ENCODE peak calls at places on chromosome 17, in seven cellular contexts. One of them, this sample, is unnamed. For H3K9me3, the result is how much of the 10 kb centered on the place peaks cover.

GRCh38 chr17:350706-351435 is 1.7 kb downstream of the RPH3AL start:
- DNase-seq in lung: peak
- DNase-seq in body of pancreas: peak
- DNase-seq in gastrocnemius medialis: peak
- DNase-seq in colonic mucosa: peak
- DNase-seq in fibroblast of lung: peak
- DNase-seq in tibial artery: peak
- DNase-seq in this sample: peak

GRCh38 chr17:1562178-1562643 is 381 bp downstream of the PITPNA start:
- DNase-seq in gastrocnemius medialis: no peak
- DNase-seq in fibroblast of lung: no peak
- DNase-seq in body of pancreas: no peak
- DNase-seq in tibial artery: no peak
- DNase-seq in lung: peak
- DNase-seq in colonic mucosa: peak
- DNase-seq in this sample: no peak

GRCh38 chr17:4066210-4066609 is 76.6 kb downstream of the ZZEF1 start:
- DNase-seq in colonic mucosa: no peak
- DNase-seq in body of pancreas: no peak
- DNase-seq in gastrocnemius medialis: no peak
- DNase-seq in tibial artery: no peak
- DNase-seq in lung: no peak
- DNase-seq in fibroblast of lung: no peak
- DNase-seq in this sample: no peak

GRCh38 chr17:62704381-62704971 is 77.0 kb downstream of the MRC2 start:
- DNase-seq in lung: peak
- DNase-seq in tibial artery: peak
- DNase-seq in body of pancreas: peak
- DNase-seq in fibroblast of lung: peak
- DNase-seq in gastrocnemius medialis: no peak
- DNase-seq in colonic mucosa: peak
- DNase-seq in this sample: no peak

GRCh38 chr17:39485555-39485954 is 24.3 kb downstream of the CDK12 start:
- DNase-seq in body of pancreas: no peak
- DNase-seq in lung: no peak
- DNase-seq in colonic mucosa: no peak
- DNase-seq in fibroblast of lung: peak
- DNase-seq in gastrocnemius medialis: peak
- DNase-seq in tibial artery: peak
- DNase-seq in this sample: no peak

GRCh38 chr17:40178660-40179059 is 1.4 kb downstream of the RAPGEFL1 start:
- DNase-seq in lung: no peak
- DNase-seq in fibroblast of lung: no peak
- DNase-seq in colonic mucosa: no peak
- DNase-seq in body of pancreas: no peak
- DNase-seq in gastrocnemius medialis: no peak
- DNase-seq in tibial artery: no peak
- DNase-seq in this sample: no peak

GRCh38 chr17:30929081-30929633 is 7.4 kb downstream of the ADAP2 start:
- DNase-seq in colonic mucosa: no peak
- DNase-seq in fibroblast of lung: no peak
- DNase-seq in lung: no peak
- DNase-seq in body of pancreas: no peak
- DNase-seq in tibial artery: no peak
- DNase-seq in gastrocnemius medialis: no peak
- DNase-seq in this sample: no peak

GRCh38 chr17:38869647-38870258 is at the start of gene LASP1:
- DNase-seq in body of pancreas: peak
- DNase-seq in lung: peak
- DNase-seq in fibroblast of lung: peak
- DNase-seq in tibial artery: peak
- DNase-seq in gastrocnemius medialis: peak
- DNase-seq in colonic mucosa: peak
- DNase-seq in this sample: peak

GRCh38 chr17:19664136-19664820 is 15.7 kb downstream of the ALDH3A2 start:
- DNase-seq in tibial artery: no peak
- DNase-seq in fibroblast of lung: no peak
- DNase-seq in colonic mucosa: no peak
- DNase-seq in gastrocnemius medialis: no peak
- DNase-seq in body of pancreas: no peak
- DNase-seq in lung: peak
- DNase-seq in this sample: no peak

GRCh38 chr17:79049821-79050220 is 24.8 kb upstream of the ENGASE start:
- DNase-seq in lung: no peak
- DNase-seq in gastrocnemius medialis: no peak
- DNase-seq in body of pancreas: no peak
- DNase-seq in colonic mucosa: no peak
- DNase-seq in fibroblast of lung: no peak
- DNase-seq in tibial artery: no peak
- DNase-seq in this sample: no peak

GRCh38 chr17:28495626-28496025 is 10.5 kb upstream of the FOXN1 start:
- DNase-seq in fibroblast of lung: no peak
- DNase-seq in tibial artery: no peak
- DNase-seq in colonic mucosa: no peak
- DNase-seq in gastrocnemius medialis: no peak
- DNase-seq in body of pancreas: no peak
- DNase-seq in lung: no peak
- DNase-seq in this sample: no peak

GRCh38 chr17:79809530-79810137 is 12.8 kb upstream of the CBX8 start:
- DNase-seq in colonic mucosa: peak
- DNase-seq in body of pancreas: peak
- DNase-seq in gastrocnemius medialis: no peak
- DNase-seq in lung: no peak
- DNase-seq in fibroblast of lung: no peak
- DNase-seq in tibial artery: no peak
- DNase-seq in this sample: no peak

GRCh38 chr17:7019839-7020519 is 2.9 kb upstream of the BCL6B start:
- DNase-seq in fibroblast of lung: peak
- DNase-seq in gastrocnemius medialis: no peak
- DNase-seq in body of pancreas: peak
- DNase-seq in tibial artery: peak
- DNase-seq in lung: no peak
- DNase-seq in colonic mucosa: peak
- DNase-seq in this sample: peak

DNA sequence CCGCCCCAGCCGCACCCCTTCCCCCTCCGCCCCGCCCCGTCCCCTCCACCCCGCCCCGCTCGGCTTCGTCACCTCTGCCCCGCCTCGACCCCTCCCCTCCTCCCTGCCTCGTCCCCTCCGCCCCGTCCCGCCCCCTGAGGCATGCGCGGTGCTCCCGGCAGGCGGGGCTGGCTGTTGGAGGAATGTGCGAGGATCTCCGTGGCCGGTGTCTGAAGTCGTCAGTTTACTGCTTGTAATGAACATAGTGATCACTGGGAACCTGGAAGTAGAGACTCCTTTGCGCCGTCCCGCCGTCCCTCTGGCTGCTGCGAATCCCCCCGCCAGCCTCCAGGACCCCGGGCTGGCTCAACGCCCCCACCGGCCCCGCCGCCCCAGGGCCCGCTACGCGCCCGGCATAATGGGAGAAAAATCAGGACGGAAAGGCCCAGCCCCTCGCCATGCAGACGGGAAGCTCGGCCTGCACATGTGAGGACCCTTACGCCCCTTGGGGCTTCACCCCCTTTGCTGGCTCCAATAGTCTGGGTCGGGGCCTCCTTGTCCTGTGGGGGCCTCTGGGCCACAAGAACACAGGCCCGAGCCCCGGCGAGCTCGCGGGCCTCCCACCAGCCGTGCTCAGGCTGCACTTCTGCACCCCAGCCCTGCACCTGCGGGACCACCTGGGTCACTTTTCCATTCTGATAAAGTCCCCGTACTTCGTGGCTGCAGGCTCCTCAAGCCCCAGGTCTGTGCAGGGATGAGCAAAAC is 743.1 kb downstream of the KCNJ18 start:
- DNase-seq in gastrocnemius medialis: no peak
- DNase-seq in lung: no peak
- DNase-seq in body of pancreas: no peak
- DNase-seq in tibial artery: no peak
- DNase-seq in fibroblast of lung: no peak
- DNase-seq in colonic mucosa: no peak
- DNase-seq in this sample: no peak
- H3K9me3 ChIP-seq in gastrocnemius medialis: under half
- H3K9me3 ChIP-seq in lung: under half
- H3K9me3 ChIP-seq in body of pancreas: under half
- H3K9me3 ChIP-seq in tibial artery: under half
- H3K9me3 ChIP-seq in fibroblast of lung: under half
- H3K9me3 ChIP-seq in colonic mucosa: under half
- H3K9me3 ChIP-seq in this sample: under half

DNA sequence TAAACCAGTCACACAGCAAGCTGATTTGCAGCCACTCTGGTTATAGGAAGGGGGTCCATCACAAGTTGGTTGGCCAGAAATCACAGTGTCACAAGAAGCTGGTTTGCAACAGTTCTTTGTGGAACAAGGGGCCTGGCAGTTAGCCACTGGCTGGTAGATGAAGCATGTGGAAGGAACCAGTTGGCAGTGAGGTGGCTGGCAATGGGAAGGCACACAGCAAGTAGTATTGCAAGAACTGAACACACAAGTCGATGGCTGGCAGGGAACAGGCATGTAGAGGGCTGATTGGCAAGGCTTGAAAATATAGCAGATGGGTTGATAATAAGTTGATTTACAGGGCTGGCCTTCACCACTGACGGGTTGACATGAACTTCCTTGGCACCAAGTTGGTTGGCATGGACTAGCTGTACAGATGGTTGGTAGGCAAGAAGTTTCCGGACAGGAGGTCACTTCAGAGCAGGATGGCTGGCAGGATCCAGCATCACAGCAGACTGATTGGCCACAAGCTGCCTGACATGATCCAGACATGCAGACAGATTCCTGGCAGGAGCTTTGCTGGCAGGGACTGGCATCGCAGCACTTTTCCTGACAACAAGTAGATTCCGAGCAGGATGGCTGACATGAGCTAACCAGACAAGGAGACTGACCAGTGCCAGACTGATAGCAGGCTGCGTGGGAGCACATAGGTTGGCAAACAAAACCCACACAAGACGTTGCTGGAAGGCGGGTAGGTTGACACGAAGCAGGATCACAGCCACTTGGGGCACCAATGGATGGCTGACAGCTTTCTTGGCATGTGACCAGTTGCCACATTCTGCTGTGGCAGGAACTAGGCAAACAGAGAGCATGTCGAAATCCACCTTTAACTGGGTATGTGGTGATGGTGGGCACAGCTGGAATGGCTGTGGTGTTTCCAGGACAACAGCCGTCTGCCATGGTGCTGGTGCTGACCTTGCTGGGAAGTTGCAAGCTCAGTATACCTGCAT is at the start of gene KRTAP29-1:
- DNase-seq in colonic mucosa: no peak
- DNase-seq in lung: no peak
- DNase-seq in body of pancreas: no peak
- DNase-seq in gastrocnemius medialis: no peak
- DNase-seq in tibial artery: no peak
- DNase-seq in fibroblast of lung: no peak
- DNase-seq in this sample: no peak
- H3K27ac ChIP-seq in colonic mucosa: no peak
- H3K27ac ChIP-seq in lung: no peak
- H3K27ac ChIP-seq in body of pancreas: no peak
- H3K27ac ChIP-seq in gastrocnemius medialis: no peak
- H3K27ac ChIP-seq in tibial artery: no peak
- H3K27ac ChIP-seq in fibroblast of lung: no peak
- H3K27ac ChIP-seq in this sample: no peak

DNA sequence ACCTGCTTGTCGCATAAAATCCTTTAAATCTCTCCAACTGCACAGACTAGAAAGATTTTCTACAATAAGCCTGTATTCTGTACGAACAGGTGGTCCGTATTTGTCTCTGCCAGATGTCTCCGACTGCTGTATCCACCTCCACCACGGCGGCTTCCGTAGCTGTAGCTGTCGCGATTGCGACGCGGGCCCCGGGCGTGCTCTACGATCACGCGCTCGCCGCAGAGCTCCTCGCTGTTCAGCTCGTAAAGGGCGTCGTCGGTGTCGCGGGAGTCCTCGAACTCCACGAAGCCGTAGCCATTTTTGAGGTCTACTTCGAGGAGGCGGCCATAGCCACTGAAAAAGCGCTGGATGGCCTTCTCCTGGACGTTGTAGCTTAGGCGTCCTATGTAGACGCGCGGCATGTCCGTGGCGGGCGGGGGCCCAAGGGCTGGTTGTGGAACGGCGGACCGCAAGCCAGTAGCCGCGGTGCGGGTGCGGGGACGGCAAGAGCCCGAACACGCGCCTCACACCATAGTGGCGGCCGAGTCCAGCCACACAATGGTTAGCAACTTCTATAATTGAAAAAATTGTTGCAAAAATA is 36.1 kb downstream of the ZNF624 start:
- DNase-seq in gastrocnemius medialis: no peak
- DNase-seq in body of pancreas: no peak
- DNase-seq in fibroblast of lung: no peak
- DNase-seq in lung: no peak
- DNase-seq in tibial artery: no peak
- DNase-seq in colonic mucosa: no peak
- DNase-seq in this sample: no peak
- H3K9me3 ChIP-seq in gastrocnemius medialis: under half
- H3K9me3 ChIP-seq in body of pancreas: under half
- H3K9me3 ChIP-seq in fibroblast of lung: under half
- H3K9me3 ChIP-seq in lung: under half
- H3K9me3 ChIP-seq in tibial artery: under half
- H3K9me3 ChIP-seq in colonic mucosa: under half
- H3K9me3 ChIP-seq in this sample: half or more

GRCh38 chr17:64455993-64456885 is 7.3 kb downstream of the MILR1 start:
- DNase-seq in body of pancreas: no peak
- DNase-seq in tibial artery: no peak
- DNase-seq in lung: no peak
- DNase-seq in gastrocnemius medialis: no peak
- DNase-seq in fibroblast of lung: no peak
- DNase-seq in colonic mucosa: no peak
- DNase-seq in this sample: no peak

GRCh38 chr17:64460955-64461354 is 12.0 kb downstream of the MILR1 start:
- DNase-seq in body of pancreas: no peak
- DNase-seq in fibroblast of lung: peak
- DNase-seq in gastrocnemius medialis: peak
- DNase-seq in tibial artery: no peak
- DNase-seq in colonic mucosa: no peak
- DNase-seq in lung: no peak
- DNase-seq in this sample: no peak

GRCh38 chr17:64458756-64459155 is 9.8 kb downstream of the MILR1 start:
- DNase-seq in fibroblast of lung: no peak
- DNase-seq in gastrocnemius medialis: no peak
- DNase-seq in colonic mucosa: no peak
- DNase-seq in lung: no peak
- DNase-seq in body of pancreas: no peak
- DNase-seq in tibial artery: no peak
- DNase-seq in this sample: no peak

GRCh38 chr17:64459284-64459747 is 10.4 kb downstream of the MILR1 start:
- DNase-seq in gastrocnemius medialis: no peak
- DNase-seq in lung: no peak
- DNase-seq in fibroblast of lung: peak
- DNase-seq in body of pancreas: no peak
- DNase-seq in tibial artery: no peak
- DNase-seq in colonic mucosa: no peak
- DNase-seq in this sample: no peak

DNA sequence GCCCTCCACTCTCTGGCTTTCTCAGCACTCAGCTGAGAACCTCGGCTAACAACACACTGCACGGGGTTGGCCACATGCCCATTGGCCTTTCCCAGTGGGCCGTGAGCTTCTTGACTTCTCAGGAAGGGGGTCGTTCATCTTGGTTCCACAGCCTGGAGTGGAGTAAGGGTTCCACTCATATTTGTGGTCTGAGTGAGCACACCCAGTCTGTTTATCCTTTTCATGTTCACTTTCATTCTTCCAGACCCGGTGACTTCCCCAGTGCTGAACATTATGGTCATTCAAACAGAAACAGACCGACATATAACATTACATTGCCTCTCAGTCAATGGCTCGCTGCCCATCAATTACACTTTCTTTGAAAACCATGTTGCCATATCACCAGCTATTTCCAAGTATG is 8.2 kb downstream of the MILR1 start:
- DNase-seq in colonic mucosa: no peak
- DNase-seq in lung: no peak
- DNase-seq in tibial artery: no peak
- DNase-seq in body of pancreas: no peak
- DNase-seq in gastrocnemius medialis: no peak
- DNase-seq in fibroblast of lung: peak
- DNase-seq in this sample: no peak
- H3K27ac ChIP-seq in colonic mucosa: no peak
- H3K27ac ChIP-seq in lung: no peak
- H3K27ac ChIP-seq in tibial artery: no peak
- H3K27ac ChIP-seq in body of pancreas: no peak
- H3K27ac ChIP-seq in gastrocnemius medialis: no peak
- H3K27ac ChIP-seq in fibroblast of lung: peak
- H3K27ac ChIP-seq in this sample: no peak

This sample was measured in ascending aorta.